ENCODE peak calls at places on chromosomes 13 and 19, in six cellular contexts. O is GM23248, M is pancreas, U is body of pancreas, G is NB4, T is A549. W is an unnamed sample.

GRCh38 chr19:8609210-8610040 is 1.1 kb downstream of the ADAMTS10 start:
- DNase-seq in G (peak; percentile 94), T (peak; percentile 91), O (peak; percentile 79), U (peak; percentile 39), M (no peak), W (no peak)

GRCh38 chr19:49894011-49894664 is 2.5 kb downstream of the IL4I1 start:
- DNase-seq in G (no peak), O (no peak), M (no peak), T (no peak), U (no peak), W (no peak)

GRCh38 chr13:33642374-33643065 is 175.4 kb upstream of the RFC3 start:
- DNase-seq in O (peak; percentile 91), M (no peak), G (peak; percentile 49), T (peak; percentile 87), U (peak; percentile 58), W (peak; percentile 86)

GRCh38 chr19:2032296-2032941 is 16.9 kb upstream of the BTBD2 start:
- DNase-seq in U (peak; percentile 99), O (peak; percentile 93), M (peak; percentile 96), T (peak; percentile 88), G (peak; percentile 71), W (no peak)

GRCh38 chr19:9306443-9306842 is 3.2 kb downstream of the ZNF699 start:
- DNase-seq in O (peak; percentile 87), G (no peak), T (no peak), M (no peak), U (no peak), W (no peak)

GRCh38 chr13:33994198-33994597 is 176.2 kb downstream of the RFC3 start:
- DNase-seq in M (no peak), O (no peak), G (no peak), T (no peak), U (no peak), W (no peak)

GRCh38 chr19:28627669-28628068 is 585.3 kb downstream of the UQCRFS1 start:
- DNase-seq in O (no peak), T (no peak), G (no peak), U (no peak), M (no peak), W (no peak)

GRCh38 chr19:55305983-55306562 is 19.1 kb downstream of the TMEM150B start:
- DNase-seq in O (no peak), T (peak; percentile 57), U (no peak), G (peak; percentile 47), M (no peak), W (no peak)

GRCh38 chr13:77409412-77409811 is 82.5 kb upstream of the MYCBP2 start:
- DNase-seq in G (no peak), U (no peak), M (no peak), T (no peak), O (no peak), W (no peak)

GRCh38 chr13:97302611-97303010 is 80.5 kb downstream of the MBNL2 start:
- DNase-seq in U (no peak), G (no peak), O (no peak), T (no peak), M (no peak), W (no peak)

GRCh38 chr19:58547323-58548312 is 3.8 kb downstream of the TRIM28 start:
- DNase-seq in O (no peak), T (no peak), M (no peak), U (no peak), G (no peak), W (no peak)

GRCh38 chr19:30148039-30148438 is 206.0 kb downstream of the URI1 start:
- DNase-seq in G (no peak), U (no peak), T (peak; percentile 89), O (no peak), M (no peak), W (no peak)

GRCh38 chr13:49652691-49653305 is 24.5 kb downstream of the ARL11 start:
- DNase-seq in O (peak; percentile 50), U (peak; percentile 22), T (peak; percentile 52), M (no peak), G (peak; percentile 71), W (peak; percentile 72)

GRCh38 chr13:50094615-50095293 is 79.5 kb downstream of the KCNRG start:
- DNase-seq in M (no peak), T (no peak), U (no peak), O (peak; percentile 42), G (no peak), W (no peak)

GRCh38 chr13:44574466-44574855 is 1.7 kb downstream of the TSC22D1 start:
- DNase-seq in T (no peak), G (no peak), O (peak; percentile 51), U (no peak), M (no peak), W (no peak)

GRCh38 chr19:10686661-10687517 is 14.3 kb upstream of the QTRT1 start:
- DNase-seq in G (no peak), T (no peak), O (peak; percentile 74), U (no peak), M (no peak), W (no peak)

GRCh38 chr13:73985789-73986188 is 148.4 kb downstream of the KLF12 start:
- DNase-seq in G (no peak), O (no peak), M (no peak), U (no peak), T (no peak), W (no peak)

GRCh38 chr19:49327878-49328544 is 3.0 kb upstream of the SLC6A16 start:
- DNase-seq in U (no peak), G (peak; percentile 43), O (peak; percentile 67), M (no peak), T (peak; percentile 51), W (peak; percentile 35)

GRCh38 chr13:104318121-104318520 is 1251.9 kb upstream of the SLC10A2 start:
- DNase-seq in O (no peak), M (no peak), G (peak; percentile 16), U (no peak), T (no peak), W (peak; percentile 9)

GRCh38 chr19:51359294-51359693 is 6.9 kb downstream of the ETFB start:
- DNase-seq in U (no peak), O (peak; percentile 96), T (peak; percentile 76), M (no peak), G (no peak), W (no peak)

GRCh38 chr13:95039415-95039814 is 261.8 kb downstream of the ABCC4 start:
- DNase-seq in O (peak; percentile 19), G (no peak), T (no peak), M (no peak), U (no peak), W (no peak)

GRCh38 chr19:56765107-56765506 is 75.4 kb downstream of the PEG3 start:
- DNase-seq in T (no peak), G (no peak), U (peak; percentile 42), O (peak; percentile 32), M (peak; percentile 74), W (no peak)

GRCh38 chr19:14149509-14149994 is 13.2 kb upstream of the ASF1B start:
- DNase-seq in T (no peak), M (peak; percentile 65), G (no peak), O (peak; percentile 51), U (peak; percentile 39), W (no peak)

GRCh38 chr13:99986751-99987150 is 5.2 kb downstream of the ZIC2 start:
- DNase-seq in O (no peak), G (no peak), M (no peak), T (no peak), U (no peak), W (no peak)

GRCh38 chr19:2727640-2727944 is 6.4 kb upstream of the DIRAS1 start:
- DNase-seq in U (no peak), G (no peak), O (peak; percentile 74), T (no peak), M (no peak), W (no peak)

GRCh38 chr13:52158629-52159158 is 703 bp downstream of the NEK3 start:
- DNase-seq in T (peak; percentile 12), G (peak; percentile 62), O (peak; percentile 74), U (no peak), M (peak; percentile 59), W (peak; percentile 32)

GRCh38 chr19:35206855-35207254 is 21.7 kb downstream of the FAM187B start:
- DNase-seq in G (no peak), T (no peak), M (no peak), O (no peak), U (no peak), W (no peak)

GRCh38 chr19:6087074-6087506 is 23.2 kb downstream of the RFX2 start:
- DNase-seq in M (no peak), O (no peak), T (no peak), U (no peak), G (peak; percentile 71), W (peak; percentile 84)
- H3K4me3 ChIP-seq in M (no peak overlapping the region), O (no peak overlapping the region), T (peak overlapping the region; percentile 34), U (no peak overlapping the region), G (peak overlapping the region; percentile 10), W (peak overlapping the region; percentile 27)

GRCh38 chr13:30796132-30796832 is 60.9 kb downstream of the ALOX5AP start:
- DNase-seq in O (peak; percentile 78), M (no peak), G (peak; percentile 61), U (no peak), T (peak; percentile 37), W (no peak)
- H3K4me3 ChIP-seq in O (peak overlapping the region; percentile 19), M (no peak overlapping the region), G (no peak overlapping the region), U (no peak overlapping the region), T (no peak overlapping the region), W (no peak overlapping the region)

GRCh38 chr19:45766293-45766918 is 2.6 kb downstream of the SIX5 start:
- DNase-seq in U (peak; percentile 86), T (no peak), M (peak; percentile 73), G (no peak), O (no peak), W (no peak)

GRCh38 chr19:45765365-45766292 is 3.4 kb downstream of the SIX5 start:
- DNase-seq in M (peak; percentile 66), O (no peak), U (peak; percentile 56), T (no peak), G (no peak), W (no peak)

GRCh38 chr19:45767410-45767880 is 1.6 kb downstream of the SIX5 start:
- DNase-seq in M (peak; percentile 87), U (peak; percentile 88), G (peak; percentile 65), T (peak; percentile 74), O (peak; percentile 92), W (peak; percentile 72)

GRCh38 chr19:45767881-45768643 is 990 bp downstream of the SIX5 start:
- DNase-seq in U (peak; percentile 84), O (peak; percentile 84), T (peak; percentile 89), M (peak; percentile 87), G (peak; percentile 74), W (peak; percentile 79)

GRCh38 chr19:45766919-45767346 is 2.1 kb downstream of the SIX5 start:
- DNase-seq in M (peak; percentile 75), U (peak; percentile 54), O (peak; percentile 71), G (no peak), T (no peak), W (no peak)
- H3K4me3 ChIP-seq in M (peak overlapping the region; percentile 86), U (peak overlapping the region; percentile 60), O (peak overlapping the region; percentile 95), G (peak overlapping the region; percentile 53), T (peak overlapping the region; percentile 78), W (peak overlapping the region; percentile 68)

DNA sequence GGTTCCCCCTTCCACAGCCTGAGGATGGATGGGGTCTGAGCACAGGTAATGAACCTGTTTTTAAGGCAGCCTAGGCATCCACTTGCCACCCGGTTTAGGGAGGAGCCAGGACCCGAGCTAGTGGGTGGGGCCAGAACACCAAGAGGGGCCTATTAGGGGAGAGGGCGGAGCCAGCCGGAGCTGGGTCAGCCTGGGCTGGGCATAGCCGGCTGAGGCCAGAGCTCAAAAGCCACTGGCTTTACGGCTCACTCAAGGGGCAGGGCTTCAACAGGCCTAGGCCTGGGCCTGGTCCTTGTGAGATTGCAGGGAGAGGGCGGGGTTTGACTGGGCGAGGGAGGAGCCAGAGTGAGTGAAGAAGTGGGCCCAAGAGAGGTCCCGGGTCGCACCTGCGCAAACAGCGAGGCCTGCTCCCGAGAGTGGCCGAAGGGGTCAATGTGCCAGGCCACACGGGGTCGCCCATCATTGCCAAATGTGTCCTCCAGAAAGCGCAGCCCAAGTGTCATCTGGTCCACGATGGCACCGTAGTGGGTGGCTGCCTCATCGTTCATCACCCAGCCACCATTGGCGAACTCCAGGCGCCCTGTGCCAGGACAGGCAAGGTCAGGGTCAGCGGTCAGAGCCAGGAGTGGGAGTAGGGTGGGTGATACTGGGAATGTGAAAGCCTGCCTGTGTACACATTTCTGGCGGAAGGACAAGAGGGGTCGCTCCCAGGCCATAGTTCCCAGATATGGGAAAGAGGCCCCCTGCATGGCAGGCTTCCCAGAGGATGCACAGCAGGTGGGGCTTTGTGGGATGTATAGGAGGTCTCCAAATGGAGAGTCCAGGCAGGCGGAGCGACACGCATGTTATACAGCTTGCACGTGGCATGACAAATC is 1.9 kb downstream of the MAN2B1 start:
- DNase-seq in G (peak; percentile 67), M (no peak), U (no peak), O (peak; percentile 26), T (no peak), W (peak; percentile 53)
- H3K4me3 ChIP-seq in G (peak overlapping the region; percentile 98), M (no peak overlapping the region), U (no peak overlapping the region), O (no peak overlapping the region), T (no peak overlapping the region), W (no peak overlapping the region)